ENCODE peak calls at places on chromosomes 3 and 15, in seven cellular contexts. One of them, this sample, is unnamed.

GRCh38 chr3:112546216-112546759 is 15.5 kb downstream of the ATG3 start:
- DNase-seq in ELF-1: no peak
- DNase-seq in endothelial cell: no peak
- DNase-seq in stomach: no peak
- DNase-seq in PC-3: peak
- DNase-seq in SIG-M5: no peak
- DNase-seq in H4: no peak
- DNase-seq in this sample: no peak

GRCh38 chr3:39166134-39166710 is 12.8 kb upstream of the CSRNP1 start:
- DNase-seq in ELF-1: peak
- DNase-seq in endothelial cell: no peak
- DNase-seq in stomach: no peak
- DNase-seq in PC-3: peak
- DNase-seq in SIG-M5: no peak
- DNase-seq in H4: peak
- DNase-seq in this sample: no peak

GRCh38 chr3:42118762-42119361 is 27.7 kb downstream of the TRAK1 start:
- DNase-seq in ELF-1: peak
- DNase-seq in endothelial cell: peak
- DNase-seq in stomach: peak
- DNase-seq in PC-3: peak
- DNase-seq in SIG-M5: no peak
- DNase-seq in H4: peak
- DNase-seq in this sample: peak

GRCh38 chr15:51144021-51144532 is 49.4 kb upstream of the TNFAIP8L3 start:
- DNase-seq in ELF-1: no peak
- DNase-seq in endothelial cell: no peak
- DNase-seq in stomach: no peak
- DNase-seq in PC-3: peak
- DNase-seq in SIG-M5: no peak
- DNase-seq in H4: peak
- DNase-seq in this sample: no peak

GRCh38 chr15:25175033-25175788 is 220.4 kb downstream of the SNRPN start:
- DNase-seq in ELF-1: no peak
- DNase-seq in endothelial cell: no peak
- DNase-seq in stomach: peak
- DNase-seq in PC-3: no peak
- DNase-seq in SIG-M5: no peak
- DNase-seq in H4: no peak
- DNase-seq in this sample: peak

GRCh38 chr3:35393916-35394315 is 245.4 kb upstream of the ARPP21 start:
- DNase-seq in ELF-1: no peak
- DNase-seq in endothelial cell: no peak
- DNase-seq in stomach: no peak
- DNase-seq in PC-3: no peak
- DNase-seq in SIG-M5: no peak
- DNase-seq in H4: no peak
- DNase-seq in this sample: no peak

GRCh38 chr15:85858586-85859375 is 64.1 kb upstream of the KLHL25 start:
- DNase-seq in ELF-1: peak
- DNase-seq in endothelial cell: peak
- DNase-seq in stomach: peak
- DNase-seq in PC-3: peak
- DNase-seq in SIG-M5: no peak
- DNase-seq in H4: peak
- DNase-seq in this sample: peak

GRCh38 chr3:106333911-106334618 is 465.3 kb upstream of the CBLB start:
- DNase-seq in ELF-1: no peak
- DNase-seq in endothelial cell: no peak
- DNase-seq in stomach: no peak
- DNase-seq in PC-3: peak
- DNase-seq in SIG-M5: no peak
- DNase-seq in H4: no peak
- DNase-seq in this sample: no peak

GRCh38 chr15:47870300-47870955 is 153.1 kb downstream of the SEMA6D start:
- DNase-seq in ELF-1: no peak
- DNase-seq in endothelial cell: no peak
- DNase-seq in stomach: no peak
- DNase-seq in PC-3: peak
- DNase-seq in SIG-M5: no peak
- DNase-seq in H4: no peak
- DNase-seq in this sample: no peak

GRCh38 chr15:80791004-80791403 is 11.8 kb downstream of the CEMIP start:
- DNase-seq in ELF-1: no peak
- DNase-seq in endothelial cell: no peak
- DNase-seq in stomach: no peak
- DNase-seq in PC-3: peak
- DNase-seq in SIG-M5: no peak
- DNase-seq in H4: no peak
- DNase-seq in this sample: no peak

GRCh38 chr3:9211155-9211950 is 38.1 kb downstream of the SRGAP3 start:
- DNase-seq in ELF-1: no peak
- DNase-seq in endothelial cell: no peak
- DNase-seq in stomach: no peak
- DNase-seq in PC-3: peak
- DNase-seq in SIG-M5: no peak
- DNase-seq in H4: peak
- DNase-seq in this sample: no peak

GRCh38 chr3:43004282-43004681 is 25.2 kb downstream of the GASK1A start:
- DNase-seq in ELF-1: no peak
- DNase-seq in endothelial cell: no peak
- DNase-seq in stomach: no peak
- DNase-seq in PC-3: peak
- DNase-seq in SIG-M5: no peak
- DNase-seq in H4: no peak
- DNase-seq in this sample: no peak

GRCh38 chr3:94414412-94414811 is 351.6 kb downstream of the NSUN3 start:
- DNase-seq in ELF-1: no peak
- DNase-seq in endothelial cell: no peak
- DNase-seq in stomach: no peak
- DNase-seq in PC-3: no peak
- DNase-seq in SIG-M5: no peak
- DNase-seq in H4: no peak
- DNase-seq in this sample: no peak

GRCh38 chr3:184559336-184559735 is 2.2 kb upstream of the EPHB3 start:
- DNase-seq in ELF-1: no peak
- DNase-seq in endothelial cell: no peak
- DNase-seq in stomach: peak
- DNase-seq in PC-3: peak
- DNase-seq in SIG-M5: no peak
- DNase-seq in H4: no peak
- DNase-seq in this sample: peak

GRCh38 chr3:146065573-146066006 is 95.4 kb downstream of the PLOD2 start:
- DNase-seq in ELF-1: no peak
- DNase-seq in endothelial cell: peak
- DNase-seq in stomach: no peak
- DNase-seq in PC-3: peak
- DNase-seq in SIG-M5: no peak
- DNase-seq in H4: peak
- DNase-seq in this sample: peak

GRCh38 chr3:181581651-181582050 is 130.1 kb upstream of the SOX2 start:
- DNase-seq in ELF-1: no peak
- DNase-seq in endothelial cell: no peak
- DNase-seq in stomach: no peak
- DNase-seq in PC-3: no peak
- DNase-seq in SIG-M5: no peak
- DNase-seq in H4: no peak
- DNase-seq in this sample: no peak

GRCh38 chr3:157418104-157418503 is 18.5 kb upstream of the PTX3 start:
- DNase-seq in ELF-1: no peak
- DNase-seq in endothelial cell: no peak
- DNase-seq in stomach: no peak
- DNase-seq in PC-3: peak
- DNase-seq in SIG-M5: no peak
- DNase-seq in H4: no peak
- DNase-seq in this sample: no peak

GRCh38 chr15:89138999-89139612 is 50.9 kb downstream of the ABHD2 start:
- DNase-seq in ELF-1: no peak
- DNase-seq in endothelial cell: no peak
- DNase-seq in stomach: no peak
- DNase-seq in PC-3: peak
- DNase-seq in SIG-M5: no peak
- DNase-seq in H4: peak
- DNase-seq in this sample: no peak

GRCh38 chr3:178504128-178504527 is 32.1 kb upstream of the KCNMB2 start:
- DNase-seq in ELF-1: no peak
- DNase-seq in endothelial cell: no peak
- DNase-seq in stomach: no peak
- DNase-seq in PC-3: peak
- DNase-seq in SIG-M5: no peak
- DNase-seq in H4: no peak
- DNase-seq in this sample: no peak

GRCh38 chr3:27939940-27940339 is 217.8 kb upstream of the EOMES start:
- DNase-seq in ELF-1: peak
- DNase-seq in endothelial cell: no peak
- DNase-seq in stomach: no peak
- DNase-seq in PC-3: no peak
- DNase-seq in SIG-M5: no peak
- DNase-seq in H4: no peak
- DNase-seq in this sample: no peak

GRCh38 chr15:34223904-34224596 is 766 bp upstream of the EMC4 start:
- DNase-seq in ELF-1: peak
- DNase-seq in endothelial cell: no peak
- DNase-seq in stomach: no peak
- DNase-seq in PC-3: no peak
- DNase-seq in SIG-M5: no peak
- DNase-seq in H4: peak
- DNase-seq in this sample: no peak

GRCh38 chr3:14244521-14244920 is 65.9 kb downstream of the LSM3 start:
- DNase-seq in ELF-1: no peak
- DNase-seq in endothelial cell: no peak
- DNase-seq in stomach: no peak
- DNase-seq in PC-3: no peak
- DNase-seq in SIG-M5: no peak
- DNase-seq in H4: no peak
- DNase-seq in this sample: no peak

This sample was measured in mucosa of gallbladder.